ENCODE peak calls at places on chromosomes 6 and 20, in eight cellular contexts. H is anterior cingulate cortex; F is uterus; G is ovary; D is NCI-H1105; C is DMS153; Q is NCI-H2081; Y is activated CD4-positive, alpha-beta T cell treated with anti-CD3 and anti-CD28 coated beads for 48 hours. B is an unnamed sample.

GRCh38 chr6:14031516-14031915 is 86.1 kb upstream of the CD83 start:
- DNase-seq in H (no peak), C (no peak), Q (no peak), D (no peak), G (no peak), F (no peak), Y (no peak), B (no peak)

GRCh38 chr6:15036690-15037245 is 209.1 kb upstream of the JARID2 start:
- DNase-seq in G (no peak), Y (no peak), D (peak), C (peak), H (peak), F (no peak), Q (no peak), B (no peak)

GRCh38 chr6:153790048-153790447 is 249.0 kb upstream of the OPRM1 start:
- DNase-seq in Q (no peak), D (no peak), G (no peak), F (no peak), Y (no peak), C (no peak), H (no peak), B (no peak)

GRCh38 chr20:63366658-63367360 is 5.7 kb upstream of the CHRNA4 start:
- DNase-seq in D (peak), H (no peak), F (no peak), Q (no peak), Y (no peak), G (no peak), C (no peak), B (no peak)

GRCh38 chr20:31764641-31765305 is 25.7 kb downstream of the TPX2 start:
- DNase-seq in C (no peak), G (no peak), H (no peak), D (no peak), Y (no peak), F (no peak), Q (no peak), B (no peak)

GRCh38 chr20:23159256-23159922 is 73.3 kb upstream of the CD93 start:
- DNase-seq in G (no peak), C (no peak), H (no peak), D (no peak), Q (peak), Y (no peak), F (no peak), B (no peak)

GRCh38 chr6:167550936-167551633 is 226.2 kb downstream of the TTLL2 start:
- DNase-seq in C (no peak), H (peak), G (peak), D (peak), Q (no peak), F (peak), Y (no peak), B (no peak)

GRCh38 chr20:1822564-1823420 is 72.4 kb upstream of the SIRPA start:
- DNase-seq in Q (no peak), H (no peak), C (no peak), G (no peak), F (no peak), Y (no peak), D (no peak), B (no peak)

GRCh38 chr6:159813781-159814180 is 13.7 kb downstream of the PNLDC1 start:
- DNase-seq in H (no peak), F (no peak), Q (no peak), C (no peak), D (no peak), G (no peak), Y (no peak), B (no peak)

GRCh38 chr6:124158024-124158423 is 354.4 kb downstream of the NKAIN2 start:
- DNase-seq in H (no peak), G (no peak), F (no peak), Q (no peak), Y (no peak), D (no peak), C (no peak), B (no peak)

GRCh38 chr6:44000164-44000842 is 126.9 kb downstream of the MRPL14 start:
- DNase-seq in C (peak), H (no peak), G (no peak), Q (no peak), Y (peak), D (peak), F (no peak), B (no peak)

GRCh38 chr20:41738584-41739193 is 120.5 kb upstream of the CHD6 start:
- DNase-seq in F (no peak), H (peak), Q (peak), C (no peak), G (no peak), Y (peak), D (peak), B (no peak)

GRCh38 chr6:14119764-14120163 is 2.2 kb downstream of the CD83 start:
- DNase-seq in F (peak), G (peak), H (no peak), D (no peak), C (no peak), Q (no peak), Y (no peak), B (no peak)

GRCh38 chr6:119312441-119312840 is 37.1 kb downstream of the MAN1A1 start:
- DNase-seq in C (no peak), Q (no peak), H (no peak), D (no peak), F (no peak), Y (no peak), G (no peak), B (no peak)

GRCh38 chr6:138654715-138655634 is 118.6 kb upstream of the CCDC28A start:
- DNase-seq in F (no peak), G (no peak), C (no peak), Q (no peak), Y (peak), H (no peak), D (no peak), B (peak)

GRCh38 chr6:106103728-106104109 is 17.6 kb downstream of the PRDM1 start:
- DNase-seq in F (no peak), H (no peak), C (no peak), Q (no peak), D (no peak), G (no peak), Y (peak), B (peak)

GRCh38 chr6:72788188-72788587 is 166.3 kb downstream of the KCNQ5 start:
- DNase-seq in D (no peak), G (no peak), H (no peak), Y (no peak), Q (no peak), C (no peak), F (no peak), B (no peak)

GRCh38 chr6:45441811-45442453 is 64.2 kb upstream of the SUPT3H start:
- DNase-seq in Y (no peak), C (no peak), D (no peak), Q (no peak), G (no peak), H (no peak), F (no peak), B (no peak)

GRCh38 chr6:165231581-165232276 is 77.7 kb downstream of the C6orf118 start:
- DNase-seq in Q (no peak), G (no peak), C (peak), Y (no peak), D (peak), F (no peak), H (no peak), B (no peak)

GRCh38 chr6:18640134-18640533 is 253.0 kb downstream of the RNF144B start:
- DNase-seq in Q (no peak), G (no peak), D (no peak), Y (no peak), F (no peak), C (no peak), H (no peak), B (no peak)

GRCh38 chr6:30612687-30613248 is 4.3 kb downstream of the PPP1R10 start:
- DNase-seq in Q (no peak), F (no peak), G (no peak), C (no peak), Y (no peak), H (no peak), D (no peak), B (no peak)

GRCh38 chr6:136341967-136342366 is 52.3 kb upstream of the BCLAF1 start:
- DNase-seq in C (no peak), Q (no peak), D (no peak), Y (no peak), H (no peak), F (no peak), G (no peak), B (no peak)

GRCh38 chr6:145278163-145278807 is 457.0 kb downstream of the EPM2A start:
- DNase-seq in F (no peak), Q (no peak), C (no peak), H (no peak), Y (no peak), D (no peak), G (no peak), B (no peak)

GRCh38 chr6:105835373-105835772 is 250.8 kb upstream of the PRDM1 start:
- DNase-seq in C (no peak), F (no peak), G (no peak), Y (no peak), H (no peak), D (peak), Q (no peak), B (no peak)

GRCh38 chr20:3764659-3765058 is 2.9 kb downstream of the ADISSP start:
- DNase-seq in G (no peak), D (no peak), F (no peak), Y (no peak), H (no peak), C (no peak), Q (no peak), B (no peak)

GRCh38 chr20:40868568-40869223 is 159.9 kb upstream of the TOP1 start:
- DNase-seq in Q (no peak), D (no peak), Y (no peak), H (no peak), G (peak), F (peak), C (no peak), B (no peak)

GRCh38 chr20:34022154-34022842 is 28.6 kb downstream of the RALY start:
- DNase-seq in C (no peak), F (no peak), Q (no peak), H (no peak), D (no peak), G (no peak), Y (no peak), B (no peak)

GRCh38 chr20:58407201-58407873 is 18.3 kb downstream of the VAPB start:
- DNase-seq in Y (no peak), H (no peak), G (no peak), D (no peak), F (no peak), Q (no peak), C (no peak), B (no peak)

GRCh38 chr6:18680842-18681241 is 293.7 kb downstream of the RNF144B start:
- DNase-seq in H (no peak), G (no peak), Y (no peak), F (no peak), C (no peak), Q (no peak), D (no peak), B (no peak)

GRCh38 chr6:135680964-135681913 is 170.3 kb upstream of the PDE7B start:
- DNase-seq in F (no peak), G (no peak), Y (no peak), H (no peak), Q (peak), D (no peak), C (peak), B (no peak)

GRCh38 chr6:30842754-30843610 is 41.3 kb upstream of the DDR1 start:
- DNase-seq in D (no peak), F (no peak), Y (peak), H (no peak), G (no peak), C (no peak), Q (no peak), B (no peak)

GRCh38 chr6:135568366-135568765 is 70.8 kb upstream of the AHI1 start:
- DNase-seq in H (no peak), D (no peak), F (peak), Y (peak), Q (no peak), G (peak), C (no peak), B (no peak)

GRCh38 chr6:106688177-106688951 is 59.0 kb downstream of the QRSL1 start:
- DNase-seq in D (no peak), C (no peak), Y (no peak), H (no peak), G (no peak), Q (no peak), F (no peak), B (no peak)